ENCODE peak calls at places on chromosomes 16 and 17, in six cellular contexts. G is left ventricle myocardium inferior; H is thoracic aorta; Z is stimulated activated CD4-positive, alpha-beta T cell treated with anti-CD3 and anti-CD28 coated beads, Interleukin-12 subunit alpha, Interleukin-12 subunit beta, amount 100 ng/mL, for 24 hours; R is progenitor cell of endocrine pancreas; T is fibroblast of the conjunctiva. O is an unnamed sample.

GRCh38 chr16:50889276-50889675 is 147.4 kb downstream of the CYLD start:
- DNase-seq in G (no peak), H (no peak), Z (no peak), R (no peak), T (no peak), O (no peak)

GRCh38 chr17:17994271-17994670 is 21.6 kb downstream of the DRC3 start:
- DNase-seq in G (peak), H (no peak), Z (no peak), R (no peak), T (no peak), O (no peak)

GRCh38 chr17:36196099-36196496 is 460 bp downstream of the CCL3L1 start:
- DNase-seq in G (no peak), H (no peak), Z (no peak), R (no peak), T (no peak), O (no peak)

GRCh38 chr17:43676471-43676870 is 14.7 kb upstream of the MEOX1 start:
- DNase-seq in G (no peak), H (no peak), Z (no peak), R (no peak), T (no peak), O (no peak)

GRCh38 chr17:81026266-81027036 is 8.5 kb upstream of the BAIAP2 start:
- DNase-seq in G (no peak), H (no peak), Z (no peak), R (no peak), T (no peak), O (no peak)

GRCh38 chr17:41301916-41302901 is at the start of gene KRTAP29-1:
- DNase-seq in G (peak), H (no peak), Z (no peak), R (no peak), T (no peak), O (no peak)

GRCh38 chr17:15965510-15965909 is 20.6 kb downstream of the ADORA2B start:
- DNase-seq in G (no peak), H (no peak), Z (no peak), R (no peak), T (no peak), O (no peak)

GRCh38 chr17:5019475-5019956 is 15.7 kb downstream of the SLC52A1 start:
- DNase-seq in G (no peak), H (no peak), Z (no peak), R (no peak), T (no peak), O (no peak)

GRCh38 chr17:47728214-47728877 is 4.7 kb upstream of the TBX21 start:
- DNase-seq in G (no peak), H (no peak), Z (no peak), R (no peak), T (no peak), O (no peak)

GRCh38 chr17:76736349-76737081 is 616 bp downstream of the SRSF2 start:
- DNase-seq in G (peak), H (no peak), Z (no peak), R (peak), T (no peak), O (no peak)

GRCh38 chr17:1933875-1934715 is 91.0 kb downstream of the RTN4RL1 start:
- DNase-seq in G (no peak), H (no peak), Z (no peak), R (no peak), T (no peak), O (no peak)

GRCh38 chr17:58918879-58919278 is 163.2 kb downstream of the PPM1E start:
- DNase-seq in G (no peak), H (no peak), Z (no peak), R (no peak), T (no peak), O (no peak)

GRCh38 chr16:57791903-57792461 is 10.3 kb downstream of the KIFC3 start:
- DNase-seq in G (no peak), H (no peak), Z (no peak), R (no peak), T (no peak), O (no peak)

GRCh38 chr16:78428193-78428592 is 328.7 kb downstream of the WWOX start:
- DNase-seq in G (no peak), H (no peak), Z (no peak), R (no peak), T (no peak), O (no peak)